ENCODE peak calls at places on chromosome 5, in seven cellular contexts. One of them, this sample, is unnamed.

GRCh38 chr5:164345853-164346252 is 840.4 kb downstream of the MAT2B start:
- DNase-seq in NCI-H748 treated with DMSO at 0.1 percent for 48 hours: no peak
- DNase-seq in naive thymus-derived CD4-positive, alpha-beta T cell: no peak
- DNase-seq in hepatocyte: no peak
- DNase-seq in activated CD4-positive, CD25-positive, alpha-beta regulatory T cell: no peak
- DNase-seq in A549: no peak
- DNase-seq in DMS53: no peak
- DNase-seq in this sample: no peak

GRCh38 chr5:174358276-174358675 is 312.8 kb downstream of the NSG2 start:
- DNase-seq in DMS53: no peak
- DNase-seq in A549: no peak
- DNase-seq in hepatocyte: no peak
- DNase-seq in activated CD4-positive, CD25-positive, alpha-beta regulatory T cell: no peak
- DNase-seq in naive thymus-derived CD4-positive, alpha-beta T cell: no peak
- DNase-seq in NCI-H748 treated with DMSO at 0.1 percent for 48 hours: peak; percentile 21
- DNase-seq in this sample: no peak

GRCh38 chr5:4422247-4422646 is 717.9 kb upstream of the ADAMTS16 start:
- DNase-seq in hepatocyte: no peak
- DNase-seq in A549: no peak
- DNase-seq in NCI-H748 treated with DMSO at 0.1 percent for 48 hours: no peak
- DNase-seq in DMS53: no peak
- DNase-seq in naive thymus-derived CD4-positive, alpha-beta T cell: no peak
- DNase-seq in activated CD4-positive, CD25-positive, alpha-beta regulatory T cell: no peak
- DNase-seq in this sample: no peak

GRCh38 chr5:149745-150450 is 41.4 kb upstream of the LRRC14B start:
- DNase-seq in activated CD4-positive, CD25-positive, alpha-beta regulatory T cell: no peak
- DNase-seq in A549: peak; percentile 27
- DNase-seq in naive thymus-derived CD4-positive, alpha-beta T cell: no peak
- DNase-seq in hepatocyte: no peak
- DNase-seq in DMS53: peak; percentile 92
- DNase-seq in NCI-H748 treated with DMSO at 0.1 percent for 48 hours: peak; percentile 47
- DNase-seq in this sample: no peak

GRCh38 chr5:103464801-103465484 is 97.6 kb downstream of the NUDT12 start:
- DNase-seq in NCI-H748 treated with DMSO at 0.1 percent for 48 hours: no peak
- DNase-seq in A549: no peak
- DNase-seq in activated CD4-positive, CD25-positive, alpha-beta regulatory T cell: no peak
- DNase-seq in naive thymus-derived CD4-positive, alpha-beta T cell: no peak
- DNase-seq in hepatocyte: no peak
- DNase-seq in DMS53: no peak
- DNase-seq in this sample: no peak

GRCh38 chr5:113199122-113199905 is 222.7 kb downstream of the DCP2 start:
- DNase-seq in hepatocyte: no peak
- DNase-seq in naive thymus-derived CD4-positive, alpha-beta T cell: no peak
- DNase-seq in NCI-H748 treated with DMSO at 0.1 percent for 48 hours: no peak
- DNase-seq in activated CD4-positive, CD25-positive, alpha-beta regulatory T cell: no peak
- DNase-seq in A549: no peak
- DNase-seq in DMS53: peak; percentile 77
- DNase-seq in this sample: no peak

GRCh38 chr5:113140837-113141661 is 164.5 kb downstream of the DCP2 start:
- DNase-seq in A549: no peak
- DNase-seq in hepatocyte: peak; percentile 38
- DNase-seq in activated CD4-positive, CD25-positive, alpha-beta regulatory T cell: no peak
- DNase-seq in DMS53: no peak
- DNase-seq in naive thymus-derived CD4-positive, alpha-beta T cell: no peak
- DNase-seq in NCI-H748 treated with DMSO at 0.1 percent for 48 hours: no peak
- DNase-seq in this sample: no peak

GRCh38 chr5:132420706-132421272 is 51.3 kb downstream of the SLC22A5 start:
- DNase-seq in activated CD4-positive, CD25-positive, alpha-beta regulatory T cell: no peak
- DNase-seq in DMS53: no peak
- DNase-seq in hepatocyte: no peak
- DNase-seq in NCI-H748 treated with DMSO at 0.1 percent for 48 hours: no peak
- DNase-seq in naive thymus-derived CD4-positive, alpha-beta T cell: no peak
- DNase-seq in A549: no peak
- DNase-seq in this sample: peak; percentile 78

GRCh38 chr5:17154211-17154996 is 63.0 kb upstream of the BASP1 start:
- DNase-seq in hepatocyte: no peak
- DNase-seq in A549: peak; percentile 72
- DNase-seq in naive thymus-derived CD4-positive, alpha-beta T cell: no peak
- DNase-seq in NCI-H748 treated with DMSO at 0.1 percent for 48 hours: no peak
- DNase-seq in DMS53: no peak
- DNase-seq in activated CD4-positive, CD25-positive, alpha-beta regulatory T cell: no peak
- DNase-seq in this sample: no peak

GRCh38 chr5:144133050-144133633 is 37.3 kb downstream of the YIPF5 start:
- DNase-seq in A549: no peak
- DNase-seq in NCI-H748 treated with DMSO at 0.1 percent for 48 hours: no peak
- DNase-seq in DMS53: no peak
- DNase-seq in naive thymus-derived CD4-positive, alpha-beta T cell: no peak
- DNase-seq in hepatocyte: no peak
- DNase-seq in activated CD4-positive, CD25-positive, alpha-beta regulatory T cell: no peak
- DNase-seq in this sample: no peak

GRCh38 chr5:151030377-151030776 is 10.0 kb downstream of the GPX3 start:
- DNase-seq in NCI-H748 treated with DMSO at 0.1 percent for 48 hours: no peak
- DNase-seq in hepatocyte: no peak
- DNase-seq in activated CD4-positive, CD25-positive, alpha-beta regulatory T cell: no peak
- DNase-seq in DMS53: no peak
- DNase-seq in A549: no peak
- DNase-seq in naive thymus-derived CD4-positive, alpha-beta T cell: no peak
- DNase-seq in this sample: no peak

This sample was measured in naive B cell.